ENCODE peak calls at places on chromosomes 12 and 14, in six cellular contexts. L is IMR-90, S is mesenchymal stem cell, D is H9, M is H1, N is neuronal stem cell. X is an unnamed sample.

GRCh38 chr12:50112456-50113218 is 601 bp downstream of the COX14 start:
- DNase-seq in L (no peak), S (peak), D (no peak), M (no peak), N (no peak), X (peak)

GRCh38 chr12:119322324-119322723 is 12.2 kb upstream of the CCDC60 start:
- DNase-seq in L (no peak), S (no peak), D (no peak), M (no peak), N (no peak), X (no peak)

GRCh38 chr14:104598461-104599273 is 5.9 kb downstream of the TMEM179 start:
- DNase-seq in L (no peak), S (no peak), D (no peak), M (no peak), N (no peak), X (no peak)

GRCh38 chr14:73662439-73663056 is 17.8 kb downstream of the DNAL1 start:
- DNase-seq in L (peak), S (peak), D (peak), M (no peak), N (no peak), X (peak)

GRCh38 chr12:78530065-78530765 is 334.4 kb upstream of the SYT1 start:
- DNase-seq in L (peak), S (peak), D (peak), M (no peak), N (peak), X (peak)

GRCh38 chr12:8519208-8519607 is 5.9 kb downstream of the CLEC4D start:
- DNase-seq in L (no peak), S (no peak), D (no peak), M (no peak), N (no peak), X (no peak)

GRCh38 chr14:21408152-21408551 is 24.3 kb upstream of the SUPT16H start:
- DNase-seq in L (peak), S (peak), D (no peak), M (no peak), N (no peak), X (peak)

GRCh38 chr12:27711312-27711682 is 665 bp downstream of the MRPS35 start:
- DNase-seq in L (no peak), S (no peak), D (no peak), M (no peak), N (no peak), X (peak)

GRCh38 chr14:105067140-105067968 is 2.1 kb upstream of the GPR132 start:
- DNase-seq in L (peak), S (peak), D (no peak), M (no peak), N (no peak), X (peak)

GRCh38 chr12:104648746-104649145 is 192.0 kb downstream of the CHST11 start:
- DNase-seq in L (no peak), S (no peak), D (no peak), M (no peak), N (no peak), X (no peak)

GRCh38 chr14:59406454-59407245 is 58.5 kb downstream of the GPR135 start:
- DNase-seq in L (peak), S (peak), D (no peak), M (no peak), N (no peak), X (no peak)

DNA sequence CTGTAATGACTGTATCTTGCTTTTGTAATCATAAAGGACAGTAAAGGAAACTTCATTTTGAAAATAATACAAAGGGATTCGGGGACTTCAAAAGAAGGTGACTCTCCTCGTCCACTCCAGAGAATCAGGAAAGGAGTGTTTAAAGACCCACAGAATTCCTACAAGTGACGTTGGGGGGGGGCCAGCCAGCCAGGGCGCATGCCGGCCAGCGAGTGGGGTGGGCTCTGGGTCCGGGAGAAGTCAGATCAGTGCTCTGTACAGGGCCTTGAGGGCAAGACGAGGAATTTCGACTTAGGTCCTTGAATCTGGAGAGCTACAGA is 1.0 kb upstream of the CD9 start:
- DNase-seq in L (no peak), S (no peak), D (no peak), M (no peak), N (no peak), X (peak)
- H3K27ac ChIP-seq in L (no peak), S (no peak), D (no peak), M (no peak), N (no peak), X (peak)

GRCh38 chr12:122979908-122980191 is 631 bp upstream of the ARL6IP4 start:
- DNase-seq in L (no peak), S (no peak), D (no peak), M (no peak), N (no peak), X (no peak)
- H2BK5ac ChIP-seq in L (peak), S (no peak), D (no peak), M (peak), N (no peak), X (no peak)

GRCh38 chr14:80095623-80096022 is 115.7 kb downstream of the DIO2 start:
- DNase-seq in L (peak), S (peak), D (no peak), M (no peak), N (no peak), X (peak)
- H3K14ac ChIP-seq in L (no peak), S (no peak), D (no peak), M (no peak), N (no peak), X (no peak)

DNA sequence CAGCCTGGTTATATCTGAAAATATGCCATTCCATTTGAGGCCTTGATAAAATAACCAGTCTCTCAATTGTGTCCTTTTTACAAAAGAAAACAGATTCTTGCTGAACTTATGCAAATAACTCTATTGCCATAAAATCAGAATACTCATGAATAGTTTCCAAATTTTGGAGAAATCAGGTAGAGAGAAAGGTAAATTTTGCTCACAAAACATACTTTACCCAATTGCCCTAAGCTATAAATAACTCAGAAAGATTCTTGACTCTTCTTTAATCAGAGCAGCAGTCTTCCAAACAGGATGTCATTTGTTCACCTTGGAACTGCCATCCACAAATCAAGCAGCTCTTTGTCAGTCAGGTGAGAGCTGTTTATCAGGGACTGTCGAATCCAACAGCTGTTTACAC is 12.6 kb downstream of the ZNF26 start:
- DNase-seq in L (no peak), S (no peak), D (no peak), M (no peak), N (no peak), X (no peak)
- H3K27ac ChIP-seq in L (no peak), S (no peak), D (no peak), M (no peak), N (no peak), X (no peak)

DNA sequence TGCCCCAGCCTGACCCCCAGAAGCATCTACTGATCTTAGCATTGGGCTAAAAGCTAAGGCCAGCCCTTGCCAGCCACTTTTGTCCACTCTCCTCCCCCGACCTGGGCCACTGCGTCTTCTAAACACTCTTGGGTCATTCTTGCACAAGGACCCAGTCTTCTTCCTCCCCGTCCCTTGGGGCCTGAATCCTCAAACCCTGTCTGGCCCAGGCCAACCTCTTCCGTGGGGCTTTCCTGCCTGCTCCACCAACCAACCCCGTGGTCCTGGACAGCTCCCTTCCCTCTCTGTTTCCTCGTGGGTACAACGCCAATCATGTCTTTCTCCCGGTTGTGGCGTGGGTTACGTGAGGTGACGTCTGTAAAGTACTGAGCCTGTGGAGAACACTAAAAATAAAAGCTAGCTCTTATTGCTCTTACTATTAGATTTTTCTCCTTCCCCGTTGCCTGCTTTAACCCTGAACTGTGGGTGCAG is 21.5 kb downstream of the FAM222A start:
- DNase-seq in L (no peak), S (no peak), D (peak), M (peak), N (no peak), X (no peak)
- H2BK5ac ChIP-seq in L (no peak), S (no peak), D (no peak), M (no peak), N (peak), X (no peak)

GRCh38 chr12:1691123-1692007 is 495 bp downstream of the ADIPOR2 start:
- DNase-seq in L (no peak), S (peak), D (no peak), M (peak), N (peak), X (peak)
- H3K14ac ChIP-seq in L (peak), S (no peak), D (peak), M (no peak), N (peak), X (peak)

DNA sequence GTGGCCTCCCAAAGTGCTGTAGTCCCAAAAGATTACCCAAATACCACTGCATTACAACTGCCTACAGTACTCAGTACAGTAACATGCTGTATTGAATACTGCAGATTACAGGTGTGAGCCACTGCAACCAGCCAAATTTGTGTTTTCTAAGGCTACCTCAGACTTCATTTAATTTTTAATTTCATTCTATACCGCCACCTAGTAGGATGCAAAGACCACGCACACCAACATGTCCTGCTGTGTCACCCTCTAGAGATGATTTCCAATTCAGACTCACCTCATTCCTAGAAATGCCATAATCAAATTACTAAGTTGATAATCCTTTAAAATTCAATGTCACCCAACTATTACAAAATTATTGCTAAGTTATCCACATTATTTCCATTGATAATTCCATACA is 15.1 kb downstream of the DICER1 start:
- DNase-seq in L (no peak), S (no peak), D (no peak), M (no peak), N (no peak), X (no peak)
- H3K27ac ChIP-seq in L (no peak), S (no peak), D (no peak), M (no peak), N (no peak), X (no peak)

GRCh38 chr14:50237448-50237847 is 6.1 kb upstream of the SOS2 start:
- DNase-seq in L (no peak), S (no peak), D (no peak), M (no peak), N (no peak), X (no peak)
- H2BK5ac ChIP-seq in L (no peak), S (no peak), D (no peak), M (no peak), N (no peak), X (no peak)

GRCh38 chr14:75015496-75015895 is 12.8 kb downstream of the EIF2B2 start:
- DNase-seq in L (no peak), S (no peak), D (no peak), M (no peak), N (no peak), X (peak)
- H3K14ac ChIP-seq in L (no peak), S (no peak), D (no peak), M (no peak), N (no peak), X (no peak)

X was measured in trophoblast cell.